ENCODE peak calls at places on chromosomes 16 and 17, in four cellular contexts. Q is fibroblast of mammary gland; C is AG10803; R is Jurkat, Clone E6-1. Z is an unnamed sample.

GRCh38 chr17:36643086-36643685 is 41.8 kb downstream of the MRM1 start:
- DNase-seq in R (no peak), C (no peak), Q (no peak), Z (no peak)

GRCh38 chr17:62987136-62987535 is 21.1 kb downstream of the TANC2 start:
- DNase-seq in R (no peak), C (no peak), Q (no peak), Z (no peak)

GRCh38 chr17:68868708-68869107 is 86.5 kb downstream of the ABCA8 start:
- DNase-seq in C (no peak), R (no peak), Q (peak; percentile 51), Z (peak; percentile 14)

GRCh38 chr17:33482636-33483035 is 189.5 kb upstream of the ASIC2 start:
- DNase-seq in C (no peak), Q (no peak), R (no peak), Z (no peak)

GRCh38 chr16:54006693-54007092 is 279.9 kb downstream of the IRX3 start:
- DNase-seq in C (no peak), Q (no peak), R (no peak), Z (peak; percentile 17)

GRCh38 chr17:4938670-4939553 is 934 bp downstream of the SLC25A11 start:
- DNase-seq in Q (no peak), R (no peak), C (no peak), Z (no peak)

GRCh38 chr17:74132354-74132753 is 71.1 kb upstream of the RPL38 start:
- DNase-seq in R (peak; percentile 80), C (no peak), Q (no peak), Z (no peak)

GRCh38 chr17:66676421-66676820 is 158.5 kb upstream of the CACNG5 start:
- DNase-seq in C (no peak), R (no peak), Q (peak; percentile 25), Z (no peak)

GRCh38 chr17:2592974-2593845 is at the start of gene PAFAH1B1:
- DNase-seq in Q (peak; percentile 70), C (peak; percentile 90), R (peak; percentile 58), Z (peak; percentile 46)

GRCh38 chr17:29590261-29590978 is 972 bp upstream of the GIT1 start:
- DNase-seq in R (peak; percentile 35), Q (peak; percentile 78), C (peak; percentile 49), Z (peak; percentile 62)

GRCh38 chr17:64278614-64279013 is 15.6 kb upstream of the TEX2 start:
- DNase-seq in R (no peak), Q (peak; percentile 67), C (peak; percentile 48), Z (peak; percentile 51)

GRCh38 chr16:64011650-64012049 is 1110.2 kb downstream of the CDH11 start:
- DNase-seq in R (no peak), C (no peak), Q (no peak), Z (no peak)

DNA sequence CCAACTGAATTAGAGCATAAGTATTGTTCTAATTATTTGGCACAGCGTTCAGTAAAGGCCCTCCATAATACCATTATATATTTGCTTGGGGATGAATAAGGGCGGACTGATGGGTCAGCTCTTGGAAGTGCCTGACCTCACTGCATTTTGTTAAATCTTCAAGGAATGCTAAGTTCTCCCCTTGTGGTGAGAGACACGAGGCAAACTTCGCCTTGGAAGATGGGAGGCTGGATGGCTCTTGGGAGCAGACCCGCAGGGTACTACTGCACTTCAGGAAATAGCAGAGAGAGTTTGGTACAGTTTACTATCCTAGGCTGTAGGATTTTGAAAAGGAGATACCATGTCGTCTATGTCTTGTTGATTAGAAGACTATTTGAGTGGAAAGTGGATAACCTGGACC is 87.0 kb upstream of the RPRML start:
- DNase-seq in Q (peak; percentile 12), C (no peak), R (no peak), Z (no peak)
- H3K4me3 ChIP-seq in Q (no peak overlapping the region), C (no peak overlapping the region), R (no peak overlapping the region), Z (peak overlapping the region; percentile 86)

GRCh38 chr17:57370051-57370581 is 113.8 kb downstream of the MSI2 start:
- DNase-seq in Q (peak; percentile 61), C (peak; percentile 73), R (no peak), Z (peak; percentile 83)
- H3K4me3 ChIP-seq in Q (no peak overlapping the region), C (no peak overlapping the region), R (no peak overlapping the region), Z (no peak overlapping the region)

DNA sequence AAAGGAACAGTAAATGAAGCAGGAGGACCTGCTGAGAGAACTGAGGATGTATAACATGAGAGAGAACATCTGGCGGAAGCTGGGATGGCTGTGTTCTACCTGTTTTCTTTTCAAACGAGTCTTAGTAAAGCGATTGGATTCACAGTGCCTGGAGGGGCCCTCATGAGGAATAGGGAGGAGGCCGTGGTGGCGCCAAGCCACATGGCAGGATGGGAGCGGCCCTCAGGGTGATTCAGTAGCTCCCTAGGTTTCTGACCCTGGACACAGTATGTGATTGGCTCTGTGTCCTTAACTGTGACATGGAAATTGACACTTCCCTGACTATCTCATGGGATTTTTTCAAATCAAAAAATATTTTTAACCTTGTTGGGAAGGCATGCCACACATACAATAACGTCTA is 32.1 kb downstream of the USP43 start:
- DNase-seq in C (no peak), R (no peak), Q (no peak), Z (no peak)
- H3K4me3 ChIP-seq in C (no peak overlapping the region), R (no peak overlapping the region), Q (no peak overlapping the region), Z (no peak overlapping the region)

DNA sequence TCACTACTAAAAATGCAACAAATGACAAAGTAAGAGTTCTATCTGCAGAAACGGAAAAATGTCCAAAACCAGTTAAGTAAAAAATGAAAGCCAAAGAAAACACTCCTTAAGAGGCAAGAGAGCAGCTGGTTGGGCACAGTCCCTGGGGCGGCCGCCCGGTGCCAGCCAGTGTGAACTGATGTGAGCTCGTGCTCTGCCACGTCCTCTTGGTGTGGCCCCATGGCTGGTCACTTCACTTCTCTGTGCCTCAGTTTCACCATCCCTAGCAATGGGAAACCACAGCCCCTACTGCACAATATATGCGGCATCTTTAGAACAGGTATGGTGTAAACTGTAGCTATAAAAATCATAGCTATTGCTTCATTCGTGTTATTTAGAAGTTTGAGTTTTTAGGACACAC is 21.2 kb downstream of the USP36 start:
- DNase-seq in R (no peak), Q (no peak), C (no peak), Z (no peak)
- H3K4me3 ChIP-seq in R (no peak overlapping the region), Q (no peak overlapping the region), C (no peak overlapping the region), Z (no peak overlapping the region)

Z was measured in astrocyte.